ENCODE peak calls at places on chromosomes 5 and 9, in six cellular contexts. D, F, B, M, G and K are unnamed samples.

GRCh38 chr9:99405369-99405768 is 183.3 kb downstream of the SEC61B start:
- DNase-seq in D (no peak), F (no peak), B (no peak), M (no peak), G (no peak), K (no peak)

GRCh38 chr5:110386782-110387181 is 339.7 kb downstream of the TMEM232 start:
- DNase-seq in D (no peak), F (no peak), B (peak; percentile 4), M (peak; percentile 74), G (no peak), K (no peak)

GRCh38 chr5:1008451-1009358 is at the start of gene NKD2:
- DNase-seq in D (peak; percentile 25), F (peak; percentile 2), B (no peak), M (no peak), G (no peak), K (no peak)

GRCh38 chr5:131906668-131907067 is 38.8 kb downstream of the MEIKIN start:
- DNase-seq in D (no peak), F (no peak), B (no peak), M (no peak), G (no peak), K (no peak)

GRCh38 chr9:116081437-116082110 is 72.0 kb upstream of the PAPPA start:
- DNase-seq in D (no peak), F (no peak), B (peak; percentile 46), M (no peak), G (peak; percentile 48), K (no peak)

GRCh38 chr5:173597304-173597703 is 19.1 kb downstream of the BOD1 start:
- DNase-seq in D (no peak), F (no peak), B (no peak), M (no peak), G (no peak), K (no peak)

GRCh38 chr5:132184588-132184987 is 43.1 kb downstream of the P4HA2 start:
- DNase-seq in D (no peak), F (no peak), B (no peak), M (no peak), G (no peak), K (no peak)

GRCh38 chr5:96702503-96703383 is 40.6 kb downstream of the CAST start:
- DNase-seq in D (peak; percentile 96), F (peak; percentile 86), B (peak; percentile 93), M (peak; percentile 97), G (peak; percentile 97), K (peak; percentile 66)

GRCh38 chr5:144060598-144060997 is 109.9 kb downstream of the YIPF5 start:
- DNase-seq in D (no peak), F (no peak), B (no peak), M (no peak), G (no peak), K (no peak)

GRCh38 chr9:89468271-89468960 is 29.5 kb downstream of the SEMA4D start:
- DNase-seq in D (no peak), F (no peak), B (no peak), M (no peak), G (no peak), K (no peak)

GRCh38 chr9:127724012-127724411 is 8.1 kb downstream of the TTC16 start:
- DNase-seq in D (no peak), F (no peak), B (no peak), M (no peak), G (no peak), K (no peak)

GRCh38 chr5:50905996-50906395 is 239.6 kb downstream of the PARP8 start:
- DNase-seq in D (no peak), F (no peak), B (no peak), M (no peak), G (no peak), K (no peak)
- H3K4me3 ChIP-seq in D (no peak overlapping the region), F (no peak overlapping the region), B (no peak overlapping the region), M (no peak overlapping the region), G (no peak overlapping the region), K (no peak overlapping the region)

DNA sequence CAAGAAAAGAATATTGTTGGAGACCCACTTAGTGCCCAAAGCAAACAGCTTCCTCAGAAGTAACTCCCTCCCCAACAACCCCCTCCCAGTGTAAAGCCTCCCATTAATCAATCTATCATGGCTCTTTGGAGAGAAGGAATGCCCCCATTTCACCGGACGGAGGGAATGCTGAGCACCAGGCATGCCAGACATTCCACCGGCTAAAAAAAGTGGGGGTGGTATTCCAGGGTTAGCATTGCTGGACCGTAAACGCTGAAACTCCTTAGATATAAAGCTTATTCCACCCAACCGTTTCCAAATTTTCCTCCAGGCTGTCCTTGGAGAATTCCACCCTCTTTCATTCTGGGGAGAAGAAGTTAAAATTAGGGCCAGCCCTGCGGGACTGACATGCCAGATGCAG is 363 bp upstream of the MAMDC2 start:
- DNase-seq in D (no peak), F (no peak), B (no peak), M (no peak), G (no peak), K (no peak)
- H3K4me3 ChIP-seq in D (peak overlapping the region; percentile 72), F (peak overlapping the region; percentile 60), B (peak overlapping the region; percentile 60), M (peak overlapping the region; percentile 64), G (peak overlapping the region; percentile 51), K (peak overlapping the region; percentile 46)

GRCh38 chr9:13443380-13444271 is 164.1 kb upstream of the MPDZ start:
- DNase-seq in D (peak; percentile 15), F (peak; percentile 53), B (peak; percentile 14), M (no peak), G (no peak), K (no peak)
- H3K4me3 ChIP-seq in D (peak overlapping the region; percentile 40), F (peak overlapping the region; percentile 45), B (peak overlapping the region; percentile 42), M (no peak overlapping the region), G (no peak overlapping the region), K (no peak overlapping the region)

GRCh38 chr5:93995126-93995621 is 253.8 kb upstream of the POU5F2 start:
- DNase-seq in D (no peak), F (no peak), B (peak; percentile 40), M (peak; percentile 18), G (no peak), K (peak; percentile 81)

GRCh38 chr5:93990504-93991085 is 249.2 kb upstream of the POU5F2 start:
- DNase-seq in D (no peak), F (no peak), B (peak; percentile 38), M (peak; percentile 9), G (peak; percentile 58), K (no peak)
- H3K4me3 ChIP-seq in D (no peak overlapping the region), F (no peak overlapping the region), B (no peak overlapping the region), M (no peak overlapping the region), G (no peak overlapping the region), K (no peak overlapping the region)

GRCh38 chr5:94632024-94632423 is 13.6 kb downstream of the SLF1 start:
- DNase-seq in D (no peak), F (no peak), B (no peak), M (no peak), G (no peak), K (no peak)
- H3K4me3 ChIP-seq in D (no peak overlapping the region), F (no peak overlapping the region), B (no peak overlapping the region), M (no peak overlapping the region), G (no peak overlapping the region), K (no peak overlapping the region)

DNA sequence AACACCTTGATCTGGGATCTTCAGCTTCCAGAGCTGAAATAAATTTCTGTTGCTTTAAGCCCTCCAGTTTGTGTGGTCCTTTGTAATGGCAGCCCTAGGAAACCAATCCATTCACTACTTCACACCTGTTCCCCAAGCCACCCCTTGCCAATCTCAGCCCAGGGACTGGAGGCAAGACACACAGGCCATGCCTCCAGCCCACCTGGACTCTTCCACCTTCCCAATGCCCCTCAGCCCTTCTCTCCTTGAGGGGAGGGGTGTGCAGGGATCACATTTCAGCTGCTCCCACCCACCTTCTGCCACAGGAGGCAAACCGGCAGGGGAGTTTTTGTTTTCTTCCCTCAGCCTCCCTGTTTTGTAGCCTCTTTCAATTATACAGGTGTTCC is 1.5 kb downstream of the CCNJL start:
- DNase-seq in D (no peak), F (peak; percentile 43), B (no peak), M (no peak), G (no peak), K (no peak)
- H3K4me3 ChIP-seq in D (peak overlapping the region; percentile 85), F (no peak overlapping the region), B (no peak overlapping the region), M (no peak overlapping the region), G (no peak overlapping the region), K (no peak overlapping the region)

GRCh38 chr5:58491216-58491892 is at the start of gene GAPT:
- DNase-seq in D (no peak), F (no peak), B (no peak), M (no peak), G (no peak), K (no peak)
- H3K4me3 ChIP-seq in D (no peak within 1 kb of the TSS), F (no peak within 1 kb of the TSS), B (no peak within 1 kb of the TSS), M (no peak within 1 kb of the TSS), G (no peak within 1 kb of the TSS), K (no peak within 1 kb of the TSS)